ENCODE peak calls at places on chromosomes 13 and 19, in ten cellular contexts. M is activated CD4-positive, CD25-positive, alpha-beta regulatory T cell; Q is HEK293T; R is SK-N-SH; F is NCI-H187; Z is cardiac fibroblast; X is AG08396; L is HT1080; S is neural crest cell; T is nucleus accumbens. O is an unnamed sample.

GRCh38 chr19:38044267-38045111 is 137.5 kb downstream of the SIPA1L3 start:
- DNase-seq in M (no peak), Q (no peak), R (no peak), F (no peak), Z (peak; percentile 39), X (peak; percentile 46), L (no peak), S (no peak), T (no peak), O (peak; percentile 19)

GRCh38 chr13:102793583-102794355 is 5.0 kb downstream of the POGLUT2 start:
- DNase-seq in M (no peak), Q (no peak), R (no peak), F (no peak), Z (no peak), X (no peak), L (no peak), S (no peak), T (no peak), O (no peak)

GRCh38 chr19:18205180-18205915 is 1.5 kb upstream of the RAB3A start:
- DNase-seq in M (peak; percentile 42), Q (no peak), R (peak; percentile 77), F (no peak), Z (peak; percentile 83), X (peak; percentile 78), L (peak; percentile 22), S (peak; percentile 48), T (peak; percentile 57), O (peak; percentile 92)

GRCh38 chr19:36528921-36529518 is 949 bp upstream of the ZNF260 start:
- DNase-seq in M (peak; percentile 2), Q (peak; percentile 13), R (peak; percentile 25), F (no peak), Z (no peak), X (peak; percentile 21), L (no peak), S (no peak), T (no peak), O (no peak)

GRCh38 chr19:12331211-12331941 is 2.1 kb downstream of the ZNF563 start:
- DNase-seq in M (peak; percentile 51), Q (no peak), R (no peak), F (no peak), Z (no peak), X (no peak), L (no peak), S (no peak), T (no peak), O (no peak)

GRCh38 chr19:1026189-1027019 is at the start of gene CNN2:
- DNase-seq in M (peak; percentile 40), Q (peak; percentile 75), R (peak; percentile 87), F (no peak), Z (peak; percentile 84), X (peak; percentile 90), L (peak; percentile 70), S (peak; percentile 62), T (no peak), O (peak; percentile 72)

GRCh38 chr13:19055611-19056010 is 126.0 kb downstream of the TUBA3C start:
- DNase-seq in M (no peak), Q (no peak), R (no peak), F (no peak), Z (no peak), X (no peak), L (no peak), S (no peak), T (no peak), O (no peak)

GRCh38 chr13:73433893-73434292 is 375.1 kb downstream of the KLF5 start:
- DNase-seq in M (no peak), Q (no peak), R (no peak), F (no peak), Z (no peak), X (no peak), L (no peak), S (no peak), T (no peak), O (no peak)

GRCh38 chr19:475360-475759 is 14.5 kb upstream of the SHC2 start:
- DNase-seq in M (no peak), Q (no peak), R (no peak), F (no peak), Z (no peak), X (no peak), L (no peak), S (no peak), T (no peak), O (no peak)

GRCh38 chr13:97426695-97427094 is 7.3 kb upstream of the RAP2A start:
- DNase-seq in M (no peak), Q (no peak), R (no peak), F (no peak), Z (no peak), X (no peak), L (no peak), S (no peak), T (no peak), O (no peak)

GRCh38 chr19:51637362-51637978 is 7.3 kb upstream of the SIGLEC5 start:
- DNase-seq in M (no peak), Q (peak; percentile 18), R (peak; percentile 33), F (no peak), Z (no peak), X (no peak), L (peak; percentile 14), S (no peak), T (no peak), O (no peak)

GRCh38 chr13:113059891-113060290 is 45.7 kb upstream of the F7 start:
- DNase-seq in M (no peak), Q (no peak), R (no peak), F (no peak), Z (no peak), X (no peak), L (no peak), S (no peak), T (no peak), O (no peak)

GRCh38 chr13:112870737-112871287 is 98.2 kb upstream of the MCF2L start:
- DNase-seq in M (no peak), Q (no peak), R (no peak), F (no peak), Z (no peak), X (no peak), L (no peak), S (no peak), T (no peak), O (no peak)

GRCh38 chr19:372306-372890 is 27.8 kb upstream of the MIER2 start:
- DNase-seq in M (no peak), Q (no peak), R (peak; percentile 81), F (no peak), Z (peak; percentile 89), X (peak; percentile 79), L (no peak), S (no peak), T (no peak), O (peak; percentile 90)

GRCh38 chr19:1618157-1619093 is 13.2 kb upstream of the UQCR11 start:
- DNase-seq in M (no peak), Q (peak; percentile 54), R (peak; percentile 78), F (no peak), Z (peak; percentile 21), X (peak; percentile 65), L (peak; percentile 21), S (no peak), T (no peak), O (no peak)

GRCh38 chr19:39352549-39353285 is 10.5 kb downstream of the SAMD4B start:
- DNase-seq in M (no peak), Q (no peak), R (no peak), F (no peak), Z (no peak), X (no peak), L (no peak), S (no peak), T (no peak), O (no peak)

O was measured in MG63.